ENCODE peak calls at places on chromosomes 4 and X, in seven cellular contexts. One of them, this sample, is unnamed.

GRCh38 chrX:136130931-136131843 is 16.1 kb upstream of the FHL1 start:
- DNase-seq in GM12891: no peak
- DNase-seq in K562: no peak
- DNase-seq in SK-N-SH: no peak
- DNase-seq in GM12878: no peak
- DNase-seq in HepG2: peak
- DNase-seq in H1: no peak
- DNase-seq in this sample: no peak

GRCh38 chr4:88549815-88550214 is 26.2 kb upstream of the PYURF start:
- DNase-seq in GM12891: no peak
- DNase-seq in K562: no peak
- DNase-seq in SK-N-SH: no peak
- DNase-seq in GM12878: no peak
- DNase-seq in HepG2: no peak
- DNase-seq in H1: no peak
- DNase-seq in this sample: no peak

GRCh38 chrX:154428176-154429171 is at the start of gene ATP6AP1:
- DNase-seq in GM12891: peak
- DNase-seq in K562: peak
- DNase-seq in SK-N-SH: peak
- DNase-seq in GM12878: peak
- DNase-seq in HepG2: peak
- DNase-seq in H1: no peak
- DNase-seq in this sample: peak

GRCh38 chr4:41645716-41646115 is 102.8 kb downstream of the PHOX2B start:
- DNase-seq in GM12891: no peak
- DNase-seq in K562: no peak
- DNase-seq in SK-N-SH: no peak
- DNase-seq in GM12878: no peak
- DNase-seq in HepG2: no peak
- DNase-seq in H1: no peak
- DNase-seq in this sample: no peak

GRCh38 chr4:114263233-114263632 is 283.8 kb upstream of the ARSJ start:
- DNase-seq in GM12891: no peak
- DNase-seq in K562: no peak
- DNase-seq in SK-N-SH: no peak
- DNase-seq in GM12878: no peak
- DNase-seq in HepG2: no peak
- DNase-seq in H1: no peak
- DNase-seq in this sample: no peak

GRCh38 chrX:136646602-136647239 is 1.2 kb upstream of the CD40LG start:
- DNase-seq in GM12891: no peak
- DNase-seq in K562: no peak
- DNase-seq in SK-N-SH: no peak
- DNase-seq in GM12878: no peak
- DNase-seq in HepG2: no peak
- DNase-seq in H1: no peak
- DNase-seq in this sample: no peak

GRCh38 chrX:153598541-153599191 is at the start of gene CCNQ:
- DNase-seq in GM12891: no peak
- DNase-seq in K562: peak
- DNase-seq in SK-N-SH: peak
- DNase-seq in GM12878: no peak
- DNase-seq in HepG2: no peak
- DNase-seq in H1: no peak
- DNase-seq in this sample: no peak

GRCh38 chr4:176335421-176335820 is 15.7 kb downstream of the SPCS3 start:
- DNase-seq in GM12891: no peak
- DNase-seq in K562: no peak
- DNase-seq in SK-N-SH: no peak
- DNase-seq in GM12878: no peak
- DNase-seq in HepG2: no peak
- DNase-seq in H1: no peak
- DNase-seq in this sample: no peak

GRCh38 chr4:1604706-1605205 is 79.4 kb downstream of the FAM53A start:
- DNase-seq in GM12891: no peak
- DNase-seq in K562: no peak
- DNase-seq in SK-N-SH: peak
- DNase-seq in GM12878: no peak
- DNase-seq in HepG2: no peak
- DNase-seq in H1: no peak
- DNase-seq in this sample: no peak

GRCh38 chr4:61246003-61246402 is 45.9 kb downstream of the ADGRL3 start:
- DNase-seq in GM12891: no peak
- DNase-seq in K562: no peak
- DNase-seq in SK-N-SH: no peak
- DNase-seq in GM12878: no peak
- DNase-seq in HepG2: no peak
- DNase-seq in H1: no peak
- DNase-seq in this sample: no peak
- TF ChIP-seq TAF1 in GM12891: no peak
- TF ChIP-seq TAF1 in K562: no peak
- TF ChIP-seq TAF1 in SK-N-SH: no peak
- TF ChIP-seq TAF1 in GM12878: no peak
- TF ChIP-seq TAF1 in HepG2: no peak
- TF ChIP-seq TAF1 in H1: no peak
- TF ChIP-seq TAF1 in this sample: no peak

GRCh38 chr4:110622841-110623709 is at the start of gene PITX2:
- DNase-seq in GM12891: no peak
- DNase-seq in K562: peak
- DNase-seq in SK-N-SH: peak
- DNase-seq in GM12878: no peak
- DNase-seq in HepG2: no peak
- DNase-seq in H1: peak
- DNase-seq in this sample: peak

GRCh38 chr4:110621328-110621812 is 1.5 kb downstream of the PITX2 start:
- DNase-seq in GM12891: no peak
- DNase-seq in K562: no peak
- DNase-seq in SK-N-SH: no peak
- DNase-seq in GM12878: no peak
- DNase-seq in HepG2: no peak
- DNase-seq in H1: no peak
- DNase-seq in this sample: no peak

GRCh38 chr4:110623710-110624015 is 786 bp upstream of the PITX2 start:
- DNase-seq in GM12891: no peak
- DNase-seq in K562: no peak
- DNase-seq in SK-N-SH: no peak
- DNase-seq in GM12878: no peak
- DNase-seq in HepG2: no peak
- DNase-seq in H1: no peak
- DNase-seq in this sample: no peak

GRCh38 chr4:110620352-110621327 is 2.2 kb downstream of the PITX2 start:
- DNase-seq in GM12891: no peak
- DNase-seq in K562: no peak
- DNase-seq in SK-N-SH: peak
- DNase-seq in GM12878: no peak
- DNase-seq in HepG2: no peak
- DNase-seq in H1: no peak
- DNase-seq in this sample: no peak

GRCh38 chr4:110621839-110622751 is 782 bp downstream of the PITX2 start:
- DNase-seq in GM12891: no peak
- DNase-seq in K562: no peak
- DNase-seq in SK-N-SH: no peak
- DNase-seq in GM12878: no peak
- DNase-seq in HepG2: no peak
- DNase-seq in H1: no peak
- DNase-seq in this sample: no peak
- TF ChIP-seq TAF1 in GM12891: no peak
- TF ChIP-seq TAF1 in K562: no peak
- TF ChIP-seq TAF1 in SK-N-SH: no peak
- TF ChIP-seq TAF1 in GM12878: no peak
- TF ChIP-seq TAF1 in HepG2: no peak
- TF ChIP-seq TAF1 in H1: no peak
- TF ChIP-seq TAF1 in this sample: no peak

GRCh38 chr4:80365928-80366327 is 30.4 kb downstream of the CFAP299 start:
- DNase-seq in GM12891: no peak
- DNase-seq in K562: peak
- DNase-seq in SK-N-SH: peak
- DNase-seq in GM12878: peak
- DNase-seq in HepG2: peak
- DNase-seq in H1: no peak
- DNase-seq in this sample: no peak
- TF ChIP-seq TAF1 in GM12891: no peak
- TF ChIP-seq TAF1 in K562: no peak
- TF ChIP-seq TAF1 in SK-N-SH: no peak
- TF ChIP-seq TAF1 in GM12878: no peak
- TF ChIP-seq TAF1 in HepG2: no peak
- TF ChIP-seq TAF1 in H1: no peak
- TF ChIP-seq TAF1 in this sample: no peak

GRCh38 chrX:108541286-108541685 is 101.6 kb downstream of the COL4A5 start:
- DNase-seq in GM12891: no peak
- DNase-seq in K562: no peak
- DNase-seq in SK-N-SH: no peak
- DNase-seq in GM12878: no peak
- DNase-seq in HepG2: no peak
- DNase-seq in H1: peak
- DNase-seq in this sample: no peak

DNA sequence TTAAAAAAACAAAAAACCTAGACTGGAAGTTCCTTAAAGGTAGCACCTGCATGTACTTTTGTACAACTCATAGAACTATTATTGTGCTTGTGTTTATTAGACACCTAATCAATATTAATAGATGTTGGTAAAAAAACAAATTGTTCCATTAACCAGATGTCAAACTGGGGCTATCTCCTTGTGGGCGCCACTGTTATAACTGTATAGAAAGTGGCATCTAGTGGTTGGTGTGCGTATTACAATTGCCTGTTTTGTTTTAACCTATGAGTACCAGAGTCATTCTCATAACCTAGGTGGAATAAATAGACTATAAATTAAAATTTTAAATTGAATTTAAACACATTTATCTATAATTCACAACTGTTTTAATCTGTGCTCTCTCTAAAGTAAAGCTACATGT is 97.4 kb downstream of the COL4A5 start:
- DNase-seq in GM12891: no peak
- DNase-seq in K562: peak
- DNase-seq in SK-N-SH: peak
- DNase-seq in GM12878: no peak
- DNase-seq in HepG2: peak
- DNase-seq in H1: no peak
- DNase-seq in this sample: no peak
- TF ChIP-seq TAF1 in GM12891: no peak
- TF ChIP-seq TAF1 in K562: no peak
- TF ChIP-seq TAF1 in SK-N-SH: no peak
- TF ChIP-seq TAF1 in GM12878: no peak
- TF ChIP-seq TAF1 in HepG2: no peak
- TF ChIP-seq TAF1 in H1: no peak
- TF ChIP-seq TAF1 in this sample: no peak

This sample was measured in GM12892.